ENCODE peak calls at places on chromosomes 16 and 17, in four cellular contexts. W is endothelial cell of umbilical vein, U is upper lobe of left lung, L is vagina. D is an unnamed sample.
A peak's percentile ranks its signal among the peaks of the same experiment; 100 is the strongest.

GRCh38 chr16:67516296-67517177 is 12.1 kb upstream of the RIPOR1 start:
- DNase-seq in W (peak; percentile 67), U (no peak), L (no peak), D (no peak)

GRCh38 chr16:4358831-4359561 is 7.9 kb upstream of the PAM16 start:
- DNase-seq in W (no peak), U (peak; percentile 90), L (no peak), D (peak; percentile 70)

GRCh38 chr16:31874354-31875111 is 926 bp downstream of the ZNF267 start:
- DNase-seq in W (peak; percentile 62), U (no peak), L (no peak), D (no peak)

GRCh38 chr16:72300892-72301291 is 128.9 kb upstream of the PMFBP1 start:
- DNase-seq in W (no peak), U (no peak), L (no peak), D (no peak)

GRCh38 chr17:77836557-77837041 is 121.9 kb upstream of the TNRC6C start:
- DNase-seq in W (no peak), U (no peak), L (no peak), D (peak; percentile 68)

GRCh38 chr17:64091116-64091515 is 38.8 kb downstream of the ERN1 start:
- DNase-seq in W (no peak), U (no peak), L (no peak), D (no peak)

GRCh38 chr17:7887038-7887481 is 1.5 kb upstream of the CHD3 start:
- DNase-seq in W (no peak), U (no peak), L (no peak), D (no peak)

GRCh38 chr17:57574040-57574513 is 171.0 kb downstream of the CCDC182 start:
- DNase-seq in W (no peak), U (no peak), L (no peak), D (no peak)

GRCh38 chr16:3046506-3047386 is at the start of gene MMP25:
- DNase-seq in W (no peak), U (peak; percentile 88), L (no peak), D (no peak)

GRCh38 chr17:68021963-68022362 is 13.6 kb upstream of the KPNA2 start:
- DNase-seq in W (no peak), U (no peak), L (no peak), D (no peak)

GRCh38 chr17:73973881-73974409 is 229.5 kb upstream of the RPL38 start:
- DNase-seq in W (no peak), U (no peak), L (no peak), D (no peak)

GRCh38 chr17:17906418-17907215 is 65.6 kb downstream of the TOM1L2 start:
- DNase-seq in W (peak; percentile 66), U (no peak), L (no peak), D (no peak)

GRCh38 chr16:10088380-10088793 is 93.8 kb downstream of the GRIN2A start:
- DNase-seq in W (no peak), U (no peak), L (no peak), D (no peak)

GRCh38 chr16:9787717-9788116 is 394.5 kb downstream of the GRIN2A start:
- DNase-seq in W (no peak), U (no peak), L (no peak), D (no peak)

GRCh38 chr16:87765473-87765775 is 362 bp downstream of the KLHDC4 start:
- DNase-seq in W (peak; percentile 38), U (no peak), L (no peak), D (no peak)

GRCh38 chr17:66835476-66835875 is 559 bp downstream of the CACNG5 start:
- DNase-seq in W (no peak), U (no peak), L (no peak), D (no peak)

GRCh38 chr17:77214743-77215142 is 74.0 kb downstream of the SEC14L1 start:
- DNase-seq in W (no peak), U (no peak), L (no peak), D (no peak)

GRCh38 chr17:79923974-79924638 is 84.9 kb upstream of the CBX4 start:
- DNase-seq in W (peak; percentile 28), U (peak; percentile 59), L (no peak), D (no peak)

GRCh38 chr16:8855972-8856371 is 12.8 kb downstream of the CARHSP1 start:
- DNase-seq in W (no peak), U (no peak), L (no peak), D (no peak)

GRCh38 chr16:84931107-84931494 is 80.2 kb downstream of the ZDHHC7 start:
- DNase-seq in W (no peak), U (no peak), L (no peak), D (no peak)

GRCh38 chr16:28321700-28322411 is 29.5 kb downstream of the SBK1 start:
- DNase-seq in W (peak; percentile 15), U (no peak), L (no peak), D (no peak)

GRCh38 chr17:29918922-29919856 is 10.8 kb downstream of the SSH2 start:
- DNase-seq in W (peak; percentile 69), U (no peak), L (no peak), D (no peak)

GRCh38 chr16:84446596-84447392 is 57.7 kb downstream of the MEAK7 start:
- DNase-seq in W (no peak), U (no peak), L (no peak), D (no peak)

GRCh38 chr17:17990282-17990681 is 17.6 kb downstream of the DRC3 start:
- DNase-seq in W (no peak), U (no peak), L (no peak), D (no peak)

GRCh38 chr17:53687324-53687723 is 135.4 kb upstream of the KIF2B start:
- DNase-seq in W (no peak), U (no peak), L (no peak), D (no peak)

GRCh38 chr16:1909661-1910231 is 8.5 kb downstream of the HS3ST6 start:
- DNase-seq in W (no peak), U (no peak), L (peak; percentile 94), D (no peak)

GRCh38 chr17:48733632-48734327 is 5.2 kb upstream of the HOXB13 start:
- DNase-seq in W (no peak), U (peak; percentile 45), L (no peak), D (no peak)

GRCh38 chr16:85157813-85158701 is 45.8 kb upstream of the CIBAR2 start:
- DNase-seq in W (no peak), U (no peak), L (no peak), D (no peak)

GRCh38 chr17:78697846-78698343 is 84.2 kb downstream of the CYTH1 start:
- DNase-seq in W (no peak), U (peak; percentile 62), L (no peak), D (no peak)

GRCh38 chr17:77441130-77441920 is 300.6 kb downstream of the SEC14L1 start:
- DNase-seq in W (no peak), U (no peak), L (no peak), D (no peak)

GRCh38 chr17:80385046-80385445 is 29.9 kb upstream of the ENDOV start:
- DNase-seq in W (no peak), U (no peak), L (no peak), D (no peak)

GRCh38 chr16:57314161-57314785 is 29.8 kb upstream of the PLLP start:
- DNase-seq in W (peak; percentile 30), U (no peak), L (no peak), D (no peak)

DNA sequence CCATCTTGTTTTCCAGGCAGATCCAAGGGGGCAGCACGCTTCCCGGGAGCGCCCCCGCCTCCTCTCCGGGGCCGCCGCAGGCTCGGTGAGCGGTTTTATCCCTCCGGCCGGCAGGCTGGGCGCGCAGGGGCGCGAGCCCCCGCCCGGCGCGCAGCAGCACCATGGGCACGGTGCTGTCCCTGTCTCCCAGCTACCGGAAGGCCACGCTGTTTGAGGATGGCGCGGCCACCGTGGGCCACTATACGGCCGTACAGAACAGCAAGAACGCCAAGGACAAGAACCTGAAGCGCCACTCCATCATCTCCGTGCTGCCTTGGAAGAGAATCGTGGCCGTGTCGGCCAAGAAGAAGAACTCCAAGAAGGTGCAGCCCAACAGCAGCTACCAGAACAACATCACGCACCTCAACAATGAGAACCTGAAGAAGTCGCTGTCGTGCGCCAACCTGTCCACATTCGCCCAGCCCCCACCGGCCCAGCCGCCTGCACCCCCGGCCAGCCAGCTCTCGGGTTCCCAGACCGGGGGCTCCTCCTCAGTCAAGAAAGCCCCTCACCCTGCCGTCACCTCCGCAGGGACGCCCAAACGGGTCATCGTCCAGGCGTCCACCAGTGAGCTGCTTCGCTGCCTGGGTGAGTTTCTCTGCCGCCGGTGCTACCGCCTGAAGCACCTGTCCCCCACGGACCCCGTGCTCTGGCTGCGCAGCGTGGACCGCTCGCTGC is 825 bp downstream of the CDK5R1 start:
- DNase-seq in W (peak; percentile 24), U (peak; percentile 77), L (no peak), D (no peak)
- TF ChIP-seq POLR2A in W (no peak), U (no peak), L (no peak), D (no peak)

DNA sequence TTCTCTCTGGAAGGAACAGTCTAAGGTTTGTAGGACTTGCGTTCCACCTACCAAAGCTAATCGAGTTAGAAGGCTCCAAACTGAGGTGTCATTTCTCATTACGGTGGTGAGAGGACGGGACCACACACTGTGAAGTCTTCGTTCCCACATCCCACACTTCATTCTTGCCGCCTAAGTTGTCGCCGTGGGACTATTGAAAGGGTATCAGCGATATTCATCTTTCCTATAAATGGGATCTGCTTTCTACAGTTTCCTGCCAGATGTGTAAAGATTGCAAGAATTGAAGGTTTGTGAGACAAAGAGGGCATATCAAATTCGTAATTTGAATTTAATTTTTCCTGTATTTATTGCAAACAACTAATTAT is 608 bp upstream of the TRIM37 start:
- DNase-seq in W (no peak), U (no peak), L (no peak), D (no peak)
- TF ChIP-seq POLR2AphosphoS5 in W (no peak), U (no peak), L (no peak), D (no peak)

DNA sequence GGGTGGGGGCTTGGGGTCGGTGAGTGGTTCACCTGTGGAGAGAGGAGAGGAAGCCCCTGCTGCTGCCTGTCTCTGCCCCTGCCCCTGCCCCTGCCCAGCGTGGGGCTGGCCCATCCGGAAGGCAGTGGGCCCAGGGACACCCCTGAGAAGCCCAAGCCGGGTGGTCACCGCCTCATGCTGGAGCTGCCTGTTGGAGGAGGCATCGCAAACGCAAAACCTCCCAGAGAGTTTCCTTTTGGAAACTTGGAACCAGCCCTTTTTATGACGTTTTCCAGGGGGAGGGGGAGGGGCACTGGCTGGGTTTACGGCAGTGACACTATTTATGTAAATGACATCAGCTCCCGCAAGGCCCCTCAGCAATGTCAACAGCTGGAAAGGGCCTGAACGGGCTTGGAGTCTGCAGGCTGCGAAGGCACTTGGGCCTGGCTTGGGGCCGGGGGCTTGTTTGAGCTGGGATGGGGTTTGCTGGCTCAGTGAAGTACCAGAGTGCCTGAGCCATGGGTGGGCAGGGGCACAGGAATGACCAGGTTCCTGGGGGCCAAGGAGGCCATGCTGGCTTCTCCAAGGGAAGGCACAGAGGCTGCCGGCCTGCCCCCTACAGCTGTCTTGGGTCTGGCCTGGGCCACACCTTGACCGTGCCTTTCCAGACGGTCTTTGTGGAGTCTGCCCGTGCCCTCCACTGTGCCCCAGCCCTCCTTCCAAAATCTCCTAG is 219.5 kb downstream of the NTN1 start:
- DNase-seq in W (peak; percentile 39), U (peak; percentile 82), L (no peak), D (peak; percentile 77)
- TF ChIP-seq POLR2A in W (no peak), U (no peak), L (no peak), D (no peak)

DNA sequence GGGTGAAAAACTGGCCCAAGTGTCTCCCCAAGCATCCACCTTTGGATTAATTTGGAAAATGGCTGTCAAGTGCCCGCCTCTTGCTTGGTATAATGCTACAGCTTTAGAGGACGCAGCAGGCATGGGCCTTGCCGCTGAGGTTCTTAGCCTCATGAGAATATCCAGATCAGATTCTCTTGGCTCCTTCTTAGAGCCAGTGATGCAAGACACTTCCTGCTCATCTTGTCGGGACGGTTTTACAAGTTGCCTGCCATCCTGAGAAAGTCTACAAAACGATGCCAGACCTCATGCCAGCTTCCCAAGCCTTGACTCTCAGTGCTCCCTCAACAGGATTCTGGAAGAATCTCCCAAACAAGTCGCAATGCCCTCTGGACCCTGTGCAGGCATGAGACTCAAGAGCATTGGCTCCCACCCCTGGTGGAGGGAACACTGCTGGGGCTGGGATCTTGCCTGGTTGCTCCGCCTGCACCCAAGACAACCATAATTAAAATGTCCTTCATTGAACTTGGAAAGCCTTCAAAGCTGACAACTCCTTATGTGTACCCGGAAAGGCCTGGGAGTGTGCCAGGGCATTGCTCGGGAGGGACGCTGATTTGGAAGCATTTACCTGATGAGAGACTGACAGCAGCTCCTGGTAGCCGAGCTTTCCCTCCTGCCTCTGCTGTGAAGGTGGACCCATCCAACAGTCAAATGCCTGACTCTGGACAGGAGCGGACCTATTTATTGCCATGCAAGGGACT is 25.8 kb upstream of the STH start:
- DNase-seq in W (no peak), U (no peak), L (no peak), D (peak; percentile 82)
- TF ChIP-seq POLR2AphosphoS5 in W (no peak), U (no peak), L (peak; percentile 29), D (no peak)